ENCODE peak calls at places on chromosome X, in four cellular contexts. One of them, this sample, is unnamed.

GRCh38 chrX:63128509-63128908 is 222.6 kb downstream of the SPIN4 start:
- DNase-seq in PC-3: peak; percentile 62
- DNase-seq in endothelial cell: no peak
- DNase-seq in HFFc6: peak; percentile 5
- DNase-seq in this sample: no peak

GRCh38 chrX:140393507-140393906 is 111.4 kb downstream of the SOX3 start:
- DNase-seq in PC-3: no peak
- DNase-seq in endothelial cell: no peak
- DNase-seq in HFFc6: no peak
- DNase-seq in this sample: no peak

GRCh38 chrX:82127228-82128123 is 925.6 kb downstream of the SH3BGRL start:
- DNase-seq in endothelial cell: no peak
- DNase-seq in PC-3: peak; percentile 29
- DNase-seq in HFFc6: no peak
- DNase-seq in this sample: no peak

GRCh38 chrX:133495464-133496391 is 80.4 kb upstream of the GPC4 start:
- DNase-seq in PC-3: no peak
- DNase-seq in HFFc6: no peak
- DNase-seq in endothelial cell: no peak
- DNase-seq in this sample: peak; percentile 77

GRCh38 chrX:96919672-96920071 is 36.0 kb downstream of the RPA4 start:
- DNase-seq in endothelial cell: no peak
- DNase-seq in PC-3: no peak
- DNase-seq in HFFc6: no peak
- DNase-seq in this sample: no peak

GRCh38 chrX:80173261-80173660 is 158.7 kb downstream of the TBX22 start:
- DNase-seq in endothelial cell: no peak
- DNase-seq in PC-3: no peak
- DNase-seq in HFFc6: no peak
- DNase-seq in this sample: no peak

GRCh38 chrX:106932492-106932923 is 12.3 kb downstream of the CLDN2 start:
- DNase-seq in endothelial cell: no peak
- DNase-seq in PC-3: peak; percentile 23
- DNase-seq in HFFc6: peak; percentile 50
- DNase-seq in this sample: no peak

GRCh38 chrX:102883491-102883890 is 53.6 kb upstream of the RAB40AL start:
- DNase-seq in HFFc6: no peak
- DNase-seq in PC-3: no peak
- DNase-seq in endothelial cell: no peak
- DNase-seq in this sample: no peak

GRCh38 chrX:14427614-14428013 is 101.7 kb upstream of the GLRA2 start:
- DNase-seq in HFFc6: no peak
- DNase-seq in endothelial cell: no peak
- DNase-seq in PC-3: no peak
- DNase-seq in this sample: no peak

GRCh38 chrX:122777766-122778165 is 406.3 kb upstream of the GRIA3 start:
- DNase-seq in HFFc6: no peak
- DNase-seq in endothelial cell: no peak
- DNase-seq in PC-3: no peak
- DNase-seq in this sample: no peak

GRCh38 chrX:117973175-117974075 is 143.2 kb downstream of the KLHL13 start:
- DNase-seq in HFFc6: no peak
- DNase-seq in endothelial cell: no peak
- DNase-seq in PC-3: no peak
- DNase-seq in this sample: no peak

GRCh38 chrX:72554448-72555140 is 18.0 kb downstream of the HDAC8 start:
- DNase-seq in PC-3: peak; percentile 37
- DNase-seq in endothelial cell: peak; percentile 20
- DNase-seq in HFFc6: no peak
- DNase-seq in this sample: no peak

GRCh38 chrX:18877472-18877871 is 106.4 kb downstream of the PHKA2 start:
- DNase-seq in HFFc6: no peak
- DNase-seq in endothelial cell: no peak
- DNase-seq in PC-3: no peak
- DNase-seq in this sample: no peak

GRCh38 chrX:48165246-48165645 is 31.3 kb downstream of the SSX5 start:
- DNase-seq in endothelial cell: no peak
- DNase-seq in HFFc6: no peak
- DNase-seq in PC-3: peak; percentile 90
- DNase-seq in this sample: no peak

GRCh38 chrX:45322382-45322781 is 121.7 kb upstream of the DIPK2B start:
- DNase-seq in PC-3: peak; percentile 92
- DNase-seq in endothelial cell: no peak
- DNase-seq in HFFc6: peak; percentile 80
- DNase-seq in this sample: peak; percentile 57

GRCh38 chrX:120775959-120776358 is 99.7 kb downstream of the CT47B1 start:
- DNase-seq in endothelial cell: no peak
- DNase-seq in PC-3: no peak
- DNase-seq in HFFc6: no peak
- DNase-seq in this sample: no peak

GRCh38 chrX:153569475-153569874 is 29.5 kb downstream of the CCNQ start:
- DNase-seq in HFFc6: no peak
- DNase-seq in PC-3: no peak
- DNase-seq in endothelial cell: no peak
- DNase-seq in this sample: no peak

GRCh38 chrX:24424948-24425347 is 40.1 kb upstream of the PDK3 start:
- DNase-seq in endothelial cell: no peak
- DNase-seq in HFFc6: peak; percentile 12
- DNase-seq in PC-3: no peak
- DNase-seq in this sample: peak; percentile 3

GRCh38 chrX:154019061-154019621 is 561 bp downstream of the IRAK1 start:
- DNase-seq in HFFc6: no peak
- DNase-seq in endothelial cell: no peak
- DNase-seq in PC-3: no peak
- DNase-seq in this sample: no peak

GRCh38 chrX:51837926-51838325 is 55.5 kb upstream of the MAGED1 start:
- DNase-seq in PC-3: no peak
- DNase-seq in HFFc6: peak; percentile 0
- DNase-seq in endothelial cell: no peak
- DNase-seq in this sample: peak; percentile 20

GRCh38 chrX:39946822-39947221 is 150.9 kb downstream of the BCOR start:
- DNase-seq in endothelial cell: peak; percentile 9
- DNase-seq in HFFc6: peak; percentile 70
- DNase-seq in PC-3: peak; percentile 77
- DNase-seq in this sample: no peak

GRCh38 chrX:42094208-42094607 is 170.9 kb upstream of the CASK start:
- DNase-seq in HFFc6: no peak
- DNase-seq in endothelial cell: no peak
- DNase-seq in PC-3: peak; percentile 4
- DNase-seq in this sample: no peak

GRCh38 chrX:130082244-130083106 is 27.8 kb downstream of the ELF4 start:
- DNase-seq in PC-3: no peak
- DNase-seq in endothelial cell: no peak
- DNase-seq in HFFc6: no peak
- DNase-seq in this sample: no peak

GRCh38 chrX:102651968-102652744 is 873 bp downstream of the GPRASP1 start:
- DNase-seq in HFFc6: peak; percentile 23
- DNase-seq in endothelial cell: peak; percentile 20
- DNase-seq in PC-3: no peak
- DNase-seq in this sample: no peak

GRCh38 chrX:19613645-19614323 is 98.5 kb upstream of the MAP3K15 start:
- DNase-seq in PC-3: no peak
- DNase-seq in endothelial cell: no peak
- DNase-seq in HFFc6: no peak
- DNase-seq in this sample: no peak

GRCh38 chrX:153405426-153405825 is 4.3 kb upstream of the PNMA6E start:
- DNase-seq in PC-3: no peak
- DNase-seq in endothelial cell: no peak
- DNase-seq in HFFc6: no peak
- DNase-seq in this sample: no peak

GRCh38 chrX:154046262-154046771 is 26.6 kb upstream of the IRAK1 start:
- DNase-seq in PC-3: no peak
- DNase-seq in HFFc6: peak; percentile 73
- DNase-seq in endothelial cell: no peak
- DNase-seq in this sample: peak; percentile 64

GRCh38 chrX:101931104-101931493 is 728 bp downstream of the ZMAT1 start:
- DNase-seq in PC-3: no peak
- DNase-seq in endothelial cell: no peak
- DNase-seq in HFFc6: no peak
- DNase-seq in this sample: no peak

GRCh38 chrX:13101439-13102139 is 57.2 kb upstream of the FAM9C start:
- DNase-seq in endothelial cell: no peak
- DNase-seq in HFFc6: peak; percentile 82
- DNase-seq in PC-3: peak; percentile 91
- DNase-seq in this sample: peak; percentile 57

GRCh38 chrX:34638116-34638515 is 19.0 kb downstream of the TMEM47 start:
- DNase-seq in PC-3: peak; percentile 50
- DNase-seq in endothelial cell: peak; percentile 19
- DNase-seq in HFFc6: peak; percentile 21
- DNase-seq in this sample: no peak

GRCh38 chrX:132956421-132957210 is 1.8 kb downstream of the HS6ST2 start:
- DNase-seq in endothelial cell: peak; percentile 5
- DNase-seq in PC-3: no peak
- DNase-seq in HFFc6: no peak
- DNase-seq in this sample: no peak

GRCh38 chrX:9665113-9665512 is 100.5 kb downstream of the GPR143 start:
- DNase-seq in PC-3: peak; percentile 57
- DNase-seq in endothelial cell: no peak
- DNase-seq in HFFc6: no peak
- DNase-seq in this sample: no peak

GRCh38 chrX:41802958-41803357 is 79.0 kb downstream of the GPR82 start:
- DNase-seq in HFFc6: no peak
- DNase-seq in PC-3: no peak
- DNase-seq in endothelial cell: no peak
- DNase-seq in this sample: no peak

GRCh38 chrX:9466115-9466495 is 1.2 kb downstream of the TBL1X start:
- DNase-seq in PC-3: peak; percentile 33
- DNase-seq in endothelial cell: peak; percentile 15
- DNase-seq in HFFc6: no peak
- DNase-seq in this sample: no peak

GRCh38 chrX:72539822-72540221 is 32.8 kb downstream of the HDAC8 start:
- DNase-seq in endothelial cell: no peak
- DNase-seq in HFFc6: no peak
- DNase-seq in PC-3: no peak
- DNase-seq in this sample: no peak

GRCh38 chrX:147838465-147839131 is 73.1 kb upstream of the FMR1 start:
- DNase-seq in HFFc6: no peak
- DNase-seq in endothelial cell: no peak
- DNase-seq in PC-3: no peak
- DNase-seq in this sample: no peak

GRCh38 chrX:99394450-99394849 is 1015.6 kb downstream of the PCDH19 start:
- DNase-seq in PC-3: no peak
- DNase-seq in endothelial cell: no peak
- DNase-seq in HFFc6: no peak
- DNase-seq in this sample: no peak
- TF ChIP-seq CTCF in PC-3: no peak
- TF ChIP-seq CTCF in endothelial cell: no peak
- TF ChIP-seq CTCF in HFFc6: no peak
- TF ChIP-seq CTCF in this sample: no peak

GRCh38 chrX:7586126-7586525 is 256.8 kb upstream of the VCX start:
- DNase-seq in PC-3: peak; percentile 53
- DNase-seq in HFFc6: peak; percentile 28
- DNase-seq in endothelial cell: peak; percentile 11
- DNase-seq in this sample: no peak
- TF ChIP-seq CTCF in PC-3: peak; percentile 60
- TF ChIP-seq CTCF in HFFc6: peak; percentile 73
- TF ChIP-seq CTCF in endothelial cell: peak; percentile 33
- TF ChIP-seq CTCF in this sample: peak; percentile 33

GRCh38 chrX:4263005-4263404 is 549.6 kb upstream of the PRKX start:
- DNase-seq in endothelial cell: no peak
- DNase-seq in PC-3: peak; percentile 52
- DNase-seq in HFFc6: no peak
- DNase-seq in this sample: no peak
- TF ChIP-seq CTCF in endothelial cell: peak; percentile 42
- TF ChIP-seq CTCF in PC-3: peak; percentile 58
- TF ChIP-seq CTCF in HFFc6: no peak
- TF ChIP-seq CTCF in this sample: no peak

GRCh38 chrX:135688137-135688536 is 25.3 kb upstream of the CT45A1 start:
- DNase-seq in endothelial cell: peak; percentile 31
- DNase-seq in HFFc6: no peak
- DNase-seq in PC-3: peak; percentile 4
- DNase-seq in this sample: no peak
- TF ChIP-seq CTCF in endothelial cell: no peak
- TF ChIP-seq CTCF in HFFc6: no peak
- TF ChIP-seq CTCF in PC-3: peak; percentile 46
- TF ChIP-seq CTCF in this sample: no peak

DNA sequence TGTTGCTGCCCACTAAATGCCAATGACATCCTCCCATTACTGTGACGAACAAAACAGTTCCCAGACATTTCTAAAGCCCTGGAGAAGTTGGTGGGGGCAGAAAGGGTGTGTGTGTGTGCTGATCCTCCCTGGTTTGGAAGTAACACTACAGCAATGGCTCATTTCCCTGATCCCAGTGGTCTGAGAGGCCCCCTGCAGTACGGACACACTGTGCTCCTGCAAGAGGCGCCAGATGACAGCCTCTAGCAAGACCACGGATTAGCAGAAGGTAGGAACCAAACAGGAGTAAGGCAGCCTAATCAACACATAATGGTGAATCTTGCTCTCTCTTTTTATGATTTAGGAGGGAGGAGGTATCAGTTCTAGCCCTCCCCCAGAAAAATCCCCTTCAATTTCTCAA is 49.6 kb downstream of the CHRDL1 start:
- DNase-seq in HFFc6: no peak
- DNase-seq in PC-3: no peak
- DNase-seq in endothelial cell: no peak
- DNase-seq in this sample: no peak
- TF ChIP-seq CTCF in HFFc6: no peak
- TF ChIP-seq CTCF in PC-3: no peak
- TF ChIP-seq CTCF in endothelial cell: no peak
- TF ChIP-seq CTCF in this sample: no peak

DNA sequence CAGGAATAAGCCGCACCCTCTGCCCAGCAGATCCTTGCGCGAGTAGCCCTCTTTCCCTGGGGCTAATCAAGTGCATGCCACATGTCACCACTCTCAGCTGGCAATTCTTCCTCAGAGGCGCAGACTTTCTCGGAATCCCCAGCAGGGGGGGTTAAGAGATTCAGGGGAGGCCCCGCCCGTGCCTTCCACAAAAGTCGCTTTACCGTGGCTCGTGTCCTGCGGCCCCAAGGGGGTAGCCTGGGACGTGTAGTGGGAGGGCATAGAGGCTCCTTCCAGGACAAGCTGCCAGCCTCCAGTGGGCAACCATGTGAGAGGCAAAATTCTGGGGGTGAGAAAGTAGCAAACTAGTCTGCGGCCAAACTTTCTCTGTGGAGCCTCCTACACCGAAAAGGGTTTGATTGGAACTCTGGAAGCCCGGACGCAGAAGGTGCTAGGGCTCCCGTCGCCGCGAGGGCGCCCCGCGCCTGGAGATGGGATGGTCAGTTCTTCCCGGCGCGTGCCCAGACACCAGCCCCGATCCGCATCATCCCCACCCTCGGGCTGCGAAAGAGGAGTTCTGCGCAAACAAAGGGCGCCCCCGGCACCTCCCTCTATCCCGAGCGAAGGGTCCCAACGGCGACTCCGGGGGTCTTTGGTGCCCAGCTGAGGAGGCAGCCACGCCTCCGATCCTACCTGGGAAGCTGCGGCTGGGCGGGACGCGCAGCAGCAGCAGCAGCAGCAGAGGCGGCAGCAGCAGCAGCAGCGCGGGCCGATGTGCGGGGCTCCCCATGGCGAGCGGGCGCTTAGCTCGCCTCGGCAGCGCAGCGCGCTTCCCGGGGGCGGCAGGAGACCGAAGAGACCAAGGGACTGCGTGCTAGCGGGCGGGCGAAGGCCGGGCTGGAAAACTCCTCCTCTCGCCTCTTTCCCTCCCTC is at the start of gene SRPX:
- DNase-seq in HFFc6: peak; percentile 41
- DNase-seq in PC-3: peak; percentile 69
- DNase-seq in endothelial cell: peak; percentile 38
- DNase-seq in this sample: no peak
- TF ChIP-seq CTCF in HFFc6: peak; percentile 68
- TF ChIP-seq CTCF in PC-3: peak; percentile 56
- TF ChIP-seq CTCF in endothelial cell: peak; percentile 33
- TF ChIP-seq CTCF in this sample: peak; percentile 41

GRCh38 chrX:116972362-116972761 is 509.6 kb upstream of the CT83 start:
- DNase-seq in HFFc6: no peak
- DNase-seq in PC-3: no peak
- DNase-seq in endothelial cell: no peak
- DNase-seq in this sample: no peak
- TF ChIP-seq CTCF in HFFc6: no peak
- TF ChIP-seq CTCF in PC-3: no peak
- TF ChIP-seq CTCF in endothelial cell: no peak
- TF ChIP-seq CTCF in this sample: no peak

This sample was measured in AG09319.